ENCODE peak calls at places on chromosomes 12 and 14, in four cellular contexts. Q, O, D and Z are unnamed samples.

GRCh38 chr14:104360522-104360921 is 219.0 kb upstream of the C14orf180 start:
- DNase-seq in Q (no peak), O (no peak), D (no peak), Z (no peak)

GRCh38 chr14:40340708-40341107 is 908.5 kb upstream of the FBXO33 start:
- DNase-seq in Q (no peak), O (no peak), D (no peak), Z (no peak)

GRCh38 chr12:89552376-89552775 is 26.5 kb upstream of the POC1B start:
- DNase-seq in Q (peak; percentile 30), O (no peak), D (no peak), Z (no peak)

GRCh38 chr12:59007620-59008019 is 87.3 kb upstream of the LRIG3 start:
- DNase-seq in Q (no peak), O (no peak), D (no peak), Z (no peak)

GRCh38 chr12:43241971-43242370 is 310.0 kb downstream of the ADAMTS20 start:
- DNase-seq in Q (peak; percentile 50), O (no peak), D (peak; percentile 67), Z (no peak)

GRCh38 chr14:36504805-36505192 is 15.2 kb downstream of the NKX2-1 start:
- DNase-seq in Q (no peak), O (no peak), D (no peak), Z (no peak)

GRCh38 chr14:32559595-32559994 is 230.5 kb downstream of the AKAP6 start:
- DNase-seq in Q (peak; percentile 15), O (no peak), D (peak; percentile 62), Z (no peak)

GRCh38 chr12:78305808-78306207 is 475.1 kb downstream of the NAV3 start:
- DNase-seq in Q (no peak), O (no peak), D (no peak), Z (no peak)

GRCh38 chr12:132812631-132813305 is 15.9 kb downstream of the GOLGA3 start:
- DNase-seq in Q (peak; percentile 71), O (no peak), D (no peak), Z (no peak)

GRCh38 chr14:50308363-50308762 is 3.7 kb downstream of the L2HGDH start:
- DNase-seq in Q (peak; percentile 8), O (no peak), D (no peak), Z (no peak)

GRCh38 chr12:67531519-67531918 is 117.0 kb upstream of the DYRK2 start:
- DNase-seq in Q (peak; percentile 81), O (no peak), D (no peak), Z (no peak)

GRCh38 chr12:5268424-5269210 is 163.3 kb upstream of the NTF3 start:
- DNase-seq in Q (no peak), O (no peak), D (no peak), Z (no peak)

GRCh38 chr12:104736307-104736706 is 221.8 kb downstream of the SLC41A2 start:
- DNase-seq in Q (peak; percentile 88), O (no peak), D (peak; percentile 89), Z (no peak)

GRCh38 chr12:123748661-123749060 is 13.4 kb upstream of the DNAH10 start:
- DNase-seq in Q (peak; percentile 67), O (no peak), D (no peak), Z (no peak)

GRCh38 chr12:5428332-5429221 is 3.3 kb upstream of the NTF3 start:
- DNase-seq in Q (no peak), O (peak; percentile 52), D (peak; percentile 51), Z (no peak)

GRCh38 chr12:104910196-104910840 is 47.8 kb downstream of the SLC41A2 start:
- DNase-seq in Q (no peak), O (no peak), D (peak; percentile 47), Z (no peak)

GRCh38 chr12:115227137-115227615 is 543.2 kb upstream of the TBX3 start:
- DNase-seq in Q (peak; percentile 73), O (no peak), D (peak; percentile 42), Z (no peak)

GRCh38 chr12:113134521-113134951 is 1.0 kb downstream of the RASAL1 start:
- DNase-seq in Q (no peak), O (no peak), D (no peak), Z (no peak)

GRCh38 chr12:94597268-94597667 is 53.1 kb downstream of the TMCC3 start:
- DNase-seq in Q (no peak), O (no peak), D (no peak), Z (no peak)

GRCh38 chr12:79119796-79120195 is 255.2 kb downstream of the SYT1 start:
- DNase-seq in Q (no peak), O (peak; percentile 53), D (peak; percentile 2), Z (no peak)

GRCh38 chr12:91972896-91973295 is 172.8 kb downstream of the BTG1 start:
- DNase-seq in Q (no peak), O (no peak), D (no peak), Z (no peak)

GRCh38 chr14:32047791-32048190 is 29.3 kb upstream of the ARHGAP5 start:
- DNase-seq in Q (peak; percentile 24), O (no peak), D (no peak), Z (no peak)

GRCh38 chr14:52391866-52392600 is 77.9 kb downstream of the PTGER2 start:
- DNase-seq in Q (peak; percentile 83), O (no peak), D (peak; percentile 32), Z (no peak)

GRCh38 chr14:71320734-71321555 is 413.7 kb downstream of the PCNX1 start:
- DNase-seq in Q (peak; percentile 62), O (peak; percentile 51), D (peak; percentile 71), Z (peak; percentile 70)

GRCh38 chr12:92065018-92065499 is 80.6 kb downstream of the BTG1 start:
- DNase-seq in Q (peak; percentile 41), O (no peak), D (no peak), Z (no peak)

GRCh38 chr12:18492372-18493025 is 231.2 kb downstream of the PIK3C2G start:
- DNase-seq in Q (peak; percentile 18), O (no peak), D (peak; percentile 64), Z (no peak)

GRCh38 chr14:104110491-104111209 is 25.1 kb downstream of the ASPG start:
- DNase-seq in Q (no peak), O (peak; percentile 9), D (no peak), Z (peak; percentile 3)

GRCh38 chr12:113892556-113892955 is 73.6 kb downstream of the RBM19 start:
- DNase-seq in Q (no peak), O (no peak), D (no peak), Z (no peak)

GRCh38 chr12:1758887-1759286 is 61.5 kb upstream of the LRTM2 start:
- DNase-seq in Q (peak; percentile 20), O (no peak), D (peak; percentile 15), Z (no peak)

GRCh38 chr12:11795910-11796459 is 146.5 kb downstream of the ETV6 start:
- DNase-seq in Q (peak; percentile 89), O (no peak), D (peak; percentile 75), Z (no peak)

GRCh38 chr12:91551927-91552326 is 369.3 kb upstream of the DCN start:
- DNase-seq in Q (no peak), O (no peak), D (no peak), Z (no peak)

GRCh38 chr14:56211124-56211523 is 92.9 kb downstream of the PELI2 start:
- DNase-seq in Q (no peak), O (no peak), D (no peak), Z (no peak)

GRCh38 chr12:107096571-107096970 is 3.2 kb upstream of the CRY1 start:
- DNase-seq in Q (no peak), O (no peak), D (no peak), Z (no peak)

GRCh38 chr14:91211017-91211416 is 33.5 kb downstream of the GPR68 start:
- DNase-seq in Q (no peak), O (no peak), D (no peak), Z (no peak)
- TF ChIP-seq CTCF in Q (no peak), O (no peak), D (no peak), Z (no peak)

DNA sequence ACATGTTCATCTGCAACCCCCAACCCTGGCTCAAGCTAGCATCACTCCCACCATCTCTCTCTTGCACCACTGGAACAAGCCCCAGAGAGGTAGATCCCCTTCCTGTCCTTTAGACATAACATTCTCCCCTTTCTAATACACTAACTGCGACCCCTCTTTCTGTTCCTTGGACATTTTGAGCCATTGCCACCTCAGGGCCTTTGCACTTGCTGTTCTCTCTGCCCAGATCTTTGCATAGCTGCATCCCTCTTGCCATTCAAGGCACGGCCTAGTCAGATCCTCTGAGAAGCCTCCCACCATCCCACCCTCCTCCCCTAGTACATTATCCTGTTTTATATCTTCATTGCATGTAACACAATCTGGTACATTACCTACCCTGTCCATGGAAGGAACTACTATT is 16.5 kb downstream of the FOXN3 start:
- DNase-seq in Q (no peak), O (no peak), D (no peak), Z (no peak)
- TF ChIP-seq CTCF in Q (no peak), O (no peak), D (no peak), Z (no peak)

DNA sequence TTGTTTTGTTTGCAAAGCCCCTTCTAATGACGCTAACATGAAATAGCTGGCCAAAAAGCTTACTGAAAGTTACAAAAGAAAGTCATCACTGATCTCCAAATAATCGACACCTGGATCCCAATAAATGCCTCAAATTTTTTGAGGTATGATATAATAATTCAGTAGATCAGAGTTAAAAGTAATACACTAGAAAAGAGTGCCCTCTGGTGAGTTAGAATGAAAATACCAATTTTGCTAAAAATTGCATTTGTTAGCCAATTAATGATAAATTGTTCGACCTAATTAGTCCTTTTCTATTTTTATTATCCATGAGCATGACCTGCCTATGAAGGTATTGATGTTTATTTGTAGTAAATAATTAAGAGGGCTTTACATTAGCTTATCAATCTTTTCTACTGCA is 78.6 kb downstream of the CEP128 start:
- DNase-seq in Q (no peak), O (no peak), D (no peak), Z (no peak)
- TF ChIP-seq CTCF in Q (peak; percentile 24), O (no peak), D (no peak), Z (no peak)

DNA sequence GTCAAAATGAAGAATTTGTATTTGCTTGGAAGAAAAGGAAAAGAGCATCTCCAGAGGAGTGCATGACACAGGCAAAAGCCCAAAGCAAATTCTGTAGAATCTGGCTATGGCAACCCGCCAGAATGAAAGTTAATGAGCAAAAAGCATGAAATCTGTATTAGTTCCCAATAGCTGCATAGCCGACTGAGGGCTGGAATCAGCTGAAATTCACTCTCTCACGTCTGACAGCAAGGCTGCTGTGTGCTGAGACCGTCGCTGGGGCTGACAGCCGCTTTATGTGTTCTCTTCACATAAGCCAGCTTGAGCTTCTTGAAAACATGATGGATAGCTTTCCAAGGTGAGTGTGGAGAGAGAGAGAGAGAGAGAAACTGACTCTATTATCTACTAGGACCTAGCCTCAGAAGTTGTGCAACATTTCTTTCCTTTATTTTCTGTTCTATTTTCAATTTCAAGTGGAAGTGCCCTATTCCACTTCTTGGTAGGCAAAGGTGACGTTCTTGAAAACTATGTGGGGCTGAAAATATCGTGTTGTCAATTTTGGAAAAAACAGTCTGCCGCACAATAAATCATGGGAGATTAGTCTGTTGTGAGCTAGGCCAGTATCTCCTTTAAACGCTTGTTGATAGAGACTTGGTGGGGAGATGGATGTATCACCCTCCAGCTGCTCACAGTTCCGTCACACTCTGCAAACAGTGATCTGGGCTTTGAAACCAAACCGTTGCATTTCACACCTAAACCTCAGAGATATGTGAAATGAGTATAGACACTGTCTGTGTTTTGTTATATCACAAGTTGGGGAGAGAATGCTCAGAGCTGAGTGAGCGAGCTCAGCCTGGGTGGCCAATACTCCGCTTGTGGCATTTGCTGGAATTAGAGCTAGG is 74.8 kb upstream of the ST8SIA1 start:
- DNase-seq in Q (peak; percentile 16), O (no peak), D (peak; percentile 1), Z (no peak)
- TF ChIP-seq CTCF in Q (no peak), O (no peak), D (no peak), Z (no peak)

GRCh38 chr12:52585001-52585400 is 11.4 kb upstream of the KRT74 start:
- DNase-seq in Q (no peak), O (no peak), D (no peak), Z (no peak)

GRCh38 chr12:52590021-52590420 is 11.2 kb downstream of the KRT72 start:
- DNase-seq in Q (no peak), O (no peak), D (no peak), Z (no peak)

GRCh38 chr12:52584156-52584682 is 10.6 kb upstream of the KRT74 start:
- DNase-seq in Q (no peak), O (no peak), D (no peak), Z (no peak)

GRCh38 chr12:52585951-52586350 is 12.3 kb upstream of the KRT74 start:
- DNase-seq in Q (no peak), O (no peak), D (no peak), Z (no peak)

GRCh38 chr12:52587563-52587962 is 13.7 kb downstream of the KRT72 start:
- DNase-seq in Q (no peak), O (peak; percentile 32), D (no peak), Z (no peak)
- TF ChIP-seq CTCF in Q (no peak), O (no peak), D (no peak), Z (no peak)